ENCODE peak calls at places on chromosomes 16 and 17, in six cellular contexts. E is T47D; H is activated CD4-positive, alpha-beta T cell treated with anti-CD3 and anti-CD28 coated beads, Interleukin-2, amount 50 U/mL, for 4 hours; A is NCI-H774; C is stimulated activated CD4-positive, alpha-beta T cell treated with anti-CD3 and anti-CD28 coated beads, Interleukin-15, amount 100 ng/mL, for 1 hour; I is DMS 273 treated with DMSO at 0.1 percent for 48 hours. J is an unnamed sample.

GRCh38 chr17:9120471-9120870 is 99.2 kb downstream of the NTN1 start:
- DNase-seq in E (no peak), H (no peak), A (no peak), C (no peak), I (no peak), J (no peak)

GRCh38 chr17:16001498-16001897 is 1.9 kb downstream of the TTC19 start:
- DNase-seq in E (no peak), H (no peak), A (no peak), C (no peak), I (no peak), J (no peak)

GRCh38 chr17:82384730-82385429 is 13.3 kb downstream of the UTS2R start:
- DNase-seq in E (peak; percentile 97), H (no peak), A (peak; percentile 86), C (no peak), I (no peak), J (peak; percentile 87)

GRCh38 chr16:11101695-11102522 is 154.1 kb downstream of the SOCS1 start:
- DNase-seq in E (no peak), H (no peak), A (no peak), C (no peak), I (peak; percentile 27), J (no peak)

GRCh38 chr17:82246365-82247174 is 17.7 kb downstream of the SLC16A3 start:
- DNase-seq in E (no peak), H (no peak), A (no peak), C (no peak), I (no peak), J (no peak)

GRCh38 chr17:18158022-18158600 is 25.5 kb upstream of the ALKBH5 start:
- DNase-seq in E (peak; percentile 56), H (peak; percentile 96), A (peak; percentile 66), C (peak; percentile 83), I (no peak), J (peak; percentile 96)

GRCh38 chr16:54503011-54503410 is 216.4 kb upstream of the IRX3 start:
- DNase-seq in E (no peak), H (no peak), A (no peak), C (no peak), I (peak; percentile 33), J (no peak)

GRCh38 chr17:44004761-44005526 is 522 bp downstream of the NAGS start:
- DNase-seq in E (no peak), H (no peak), A (no peak), C (no peak), I (no peak), J (no peak)

GRCh38 chr17:1972429-1973160 is 52.5 kb downstream of the RTN4RL1 start:
- DNase-seq in E (no peak), H (no peak), A (no peak), C (no peak), I (no peak), J (no peak)

GRCh38 chr17:17453088-17453487 is 23.7 kb upstream of the MED9 start:
- DNase-seq in E (no peak), H (no peak), A (no peak), C (no peak), I (no peak), J (no peak)

GRCh38 chr16:3915438-3916250 is 35.1 kb upstream of the CREBBP start:
- DNase-seq in E (no peak), H (no peak), A (no peak), C (no peak), I (peak; percentile 24), J (no peak)

GRCh38 chr17:41026668-41027471 is at the start of gene KRTAP1-5:
- DNase-seq in E (no peak), H (no peak), A (peak; percentile 57), C (no peak), I (no peak), J (no peak)

GRCh38 chr17:70446446-70446845 is 277.1 kb downstream of the KCNJ2 start:
- DNase-seq in E (no peak), H (no peak), A (no peak), C (no peak), I (peak; percentile 64), J (no peak)

GRCh38 chr16:56013962-56014552 is 138.9 kb upstream of the CES5A start:
- DNase-seq in E (peak; percentile 33), H (peak; percentile 17), A (no peak), C (no peak), I (no peak), J (no peak)

GRCh38 chr17:16415031-16415924 is at the start of gene TRPV2:
- DNase-seq in E (no peak), H (peak; percentile 39), A (no peak), C (peak; percentile 17), I (no peak), J (no peak)

J was measured in breast epithelium.